ENCODE peak calls at places on chromosome 9, in nine cellular contexts. D is thyroid gland, M is cardiac muscle cell, Q is colonic mucosa, P is astrocyte, L is retinal pigment epithelial cell, B is PC-3, Y is lower leg skin, O is IMR-90. V is an unnamed sample.

GRCh38 chr9:137828527-137829259 is 48.9 kb upstream of the CACNA1B start:
- DNase-seq in P (no peak), O (peak), L (no peak), M (peak), Q (no peak), D (peak), Y (no peak), B (no peak), V (peak)

GRCh38 chr9:94097788-94098413 is 13.6 kb downstream of the PTPDC1 start:
- DNase-seq in O (peak), Q (no peak), D (no peak), M (peak), L (no peak), Y (no peak), P (peak), B (peak), V (peak)

GRCh38 chr9:109179801-109180523 is 12.9 kb upstream of the FRRS1L start:
- DNase-seq in P (no peak), Q (no peak), D (peak), O (no peak), B (no peak), L (no peak), Y (no peak), M (no peak), V (no peak)

GRCh38 chr9:36928210-36928609 is 105.9 kb downstream of the PAX5 start:
- DNase-seq in D (no peak), O (no peak), P (no peak), M (no peak), Y (no peak), L (no peak), B (no peak), Q (no peak), V (no peak)

GRCh38 chr9:97525451-97525850 is 24.0 kb downstream of the TMOD1 start:
- DNase-seq in L (no peak), Y (no peak), Q (no peak), P (no peak), O (peak), B (peak), D (no peak), M (no peak), V (peak)

GRCh38 chr9:100286257-100286656 is 66.5 kb downstream of the TEX10 start:
- DNase-seq in P (no peak), O (peak), Y (no peak), D (no peak), Q (no peak), L (no peak), B (no peak), M (no peak), V (no peak)

GRCh38 chr9:7103382-7104170 is 345.8 kb downstream of the KDM4C start:
- DNase-seq in Y (no peak), O (peak), B (peak), P (peak), Q (no peak), D (no peak), M (peak), L (no peak), V (peak)

GRCh38 chr9:15160673-15161072 is 146.3 kb downstream of the TTC39B start:
- DNase-seq in B (no peak), Y (no peak), M (no peak), O (peak), L (no peak), P (peak), D (no peak), Q (no peak), V (peak)

GRCh38 chr9:134678671-134679443 is 37.3 kb downstream of the COL5A1 start:
- DNase-seq in L (no peak), Y (no peak), Q (no peak), O (no peak), M (no peak), B (no peak), P (no peak), D (no peak), V (no peak)

GRCh38 chr9:95157491-95158151 is 159.9 kb downstream of the FANCC start:
- DNase-seq in L (peak), M (peak), D (peak), Y (no peak), Q (peak), P (peak), B (peak), O (peak), V (peak)

GRCh38 chr9:131298341-131298740 is 8.8 kb downstream of the PLPP7 start:
- DNase-seq in D (no peak), O (no peak), L (no peak), Y (no peak), M (no peak), Q (no peak), B (no peak), P (no peak), V (no peak)

GRCh38 chr9:131562032-131562959 is 17.0 kb downstream of the PRRT1B start:
- DNase-seq in M (peak), Q (no peak), D (no peak), O (peak), B (peak), P (peak), L (no peak), Y (no peak), V (no peak)

GRCh38 chr9:114059047-114059803 is 18.9 kb downstream of the AMBP start:
- DNase-seq in D (peak), L (no peak), Y (no peak), B (no peak), M (peak), O (no peak), Q (peak), P (no peak), V (no peak)

GRCh38 chr9:132694144-132694543 is 23.9 kb downstream of the GTF3C4 start:
- DNase-seq in P (no peak), M (peak), L (no peak), B (peak), Y (no peak), D (no peak), O (peak), Q (no peak), V (no peak)
- TF ChIP-seq CTCF in P (no peak), M (peak), L (peak), B (peak), Y (no peak), D (no peak), O (peak), Q (no peak), V (no peak)

GRCh38 chr9:4237748-4238511 is 61.9 kb downstream of the GLIS3 start:
- DNase-seq in L (no peak), B (no peak), P (peak), M (no peak), Q (no peak), O (no peak), Y (no peak), D (peak), V (no peak)
- H3K4me3 ChIP-seq in L (no peak), B (no peak), P (peak), M (no peak), Q (no peak), O (no peak), Y (no peak), D (no peak), V (no peak)

GRCh38 chr9:35617548-35617947 is 665 bp downstream of the CD72 start:
- DNase-seq in Q (no peak), D (no peak), Y (no peak), M (no peak), B (no peak), L (no peak), O (no peak), P (no peak), V (no peak)

GRCh38 chr9:35618854-35619799 is 914 bp upstream of the CD72 start:
- DNase-seq in B (no peak), D (no peak), L (no peak), P (no peak), Y (no peak), O (peak), M (no peak), Q (no peak), V (peak)

GRCh38 chr9:35618325-35618727 is at the start of gene CD72:
- DNase-seq in O (no peak), M (no peak), D (no peak), Y (no peak), B (no peak), L (no peak), P (no peak), Q (no peak), V (no peak)

GRCh38 chr9:35615981-35616680 is 2.1 kb downstream of the CD72 start:
- DNase-seq in B (no peak), O (no peak), M (no peak), Q (no peak), L (no peak), P (no peak), D (no peak), Y (no peak), V (no peak)

DNA sequence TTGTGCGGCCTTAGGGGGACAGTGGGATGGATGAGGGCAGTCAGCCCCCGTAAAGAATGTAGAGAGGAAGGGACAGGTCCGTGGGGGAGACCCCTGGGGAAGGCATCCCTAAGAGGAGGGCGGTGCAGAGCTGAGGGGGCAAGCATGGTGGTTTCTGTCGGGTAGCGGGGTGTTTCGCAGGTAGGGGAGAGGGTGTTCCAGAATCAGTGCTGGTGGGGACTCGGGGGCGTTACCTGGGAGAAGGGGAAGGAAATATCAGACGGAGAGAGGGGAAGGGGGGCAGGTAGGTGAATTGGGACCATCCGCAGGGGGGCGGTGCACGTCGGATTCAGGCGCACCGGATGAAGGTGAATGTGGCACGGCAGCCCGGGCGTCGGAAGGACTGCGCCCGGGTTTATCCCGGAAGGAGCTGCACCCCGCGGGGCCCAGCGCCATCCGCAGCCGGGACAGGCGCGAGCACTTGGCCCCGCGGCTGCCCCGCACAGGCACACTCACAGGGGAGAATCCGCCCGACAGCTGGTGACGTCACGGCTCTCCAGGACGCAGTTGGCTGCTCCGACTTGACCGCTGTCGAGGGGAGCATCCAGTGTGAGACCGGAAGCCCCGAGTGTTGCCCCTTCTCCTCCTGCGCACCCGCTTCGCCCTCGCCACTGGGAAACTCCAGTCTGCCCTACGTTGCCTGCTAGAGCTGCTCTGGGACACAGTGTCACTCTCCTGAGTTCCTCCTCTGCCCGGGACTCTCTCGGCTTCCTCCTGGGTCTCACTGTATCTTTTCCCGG is 1.3 kb downstream of the CD72 start:
- DNase-seq in M (peak), L (peak), Q (peak), Y (no peak), O (peak), D (peak), P (peak), B (no peak), V (peak)
- TF ChIP-seq CTCF in M (no peak), L (peak), Q (no peak), Y (no peak), O (no peak), D (no peak), P (no peak), B (no peak), V (no peak)

GRCh38 chr9:122226758-122227575 is 1.8 kb downstream of the LHX6 start:
- DNase-seq in D (no peak), L (no peak), M (no peak), O (no peak), B (no peak), Q (no peak), Y (no peak), P (no peak), V (no peak)
- H3K4me3 ChIP-seq in D (no peak), L (no peak), M (no peak), O (no peak), B (peak), Q (no peak), Y (no peak), P (no peak), V (no peak)

GRCh38 chr9:127415657-127416056 is 8.5 kb upstream of the ZNF79 start:
- DNase-seq in B (no peak), M (no peak), Q (no peak), O (no peak), D (no peak), Y (no peak), P (no peak), L (no peak), V (peak)

GRCh38 chr9:127419306-127419705 is 4.9 kb upstream of the ZNF79 start:
- DNase-seq in L (no peak), O (no peak), P (no peak), D (no peak), B (no peak), M (no peak), Y (no peak), Q (no peak), V (no peak)

GRCh38 chr9:127417130-127418036 is 6.8 kb upstream of the ZNF79 start:
- DNase-seq in Q (no peak), Y (peak), M (peak), B (peak), L (no peak), P (no peak), O (peak), D (no peak), V (peak)

GRCh38 chr9:127415158-127415557 is 9.0 kb upstream of the ZNF79 start:
- DNase-seq in D (peak), O (no peak), L (no peak), P (no peak), B (no peak), Y (no peak), M (no peak), Q (no peak), V (no peak)

GRCh38 chr9:127418037-127418471 is 6.1 kb upstream of the ZNF79 start:
- DNase-seq in Y (no peak), B (peak), P (no peak), O (no peak), L (no peak), D (no peak), Q (no peak), M (peak), V (no peak)
- TF ChIP-seq CTCF in Y (no peak), B (peak), P (no peak), O (peak), L (peak), D (no peak), Q (no peak), M (no peak), V (peak)

GRCh38 chr9:22217254-22217653 is 208.1 kb upstream of the CDKN2B start:
- DNase-seq in O (no peak), Y (no peak), M (no peak), L (no peak), P (no peak), D (no peak), B (no peak), Q (no peak), V (no peak)

GRCh38 chr9:22215492-22215891 is 206.4 kb upstream of the CDKN2B start:
- DNase-seq in Y (no peak), B (no peak), O (no peak), M (no peak), L (no peak), D (no peak), Q (no peak), P (no peak), V (peak)

GRCh38 chr9:22214021-22214420 is 204.9 kb upstream of the CDKN2B start:
- DNase-seq in P (peak), O (no peak), Q (no peak), Y (no peak), L (no peak), D (no peak), B (peak), M (no peak), V (no peak)

GRCh38 chr9:22214497-22215031 is 205.5 kb upstream of the CDKN2B start:
- DNase-seq in M (no peak), Q (no peak), O (peak), B (peak), L (no peak), Y (no peak), P (peak), D (no peak), V (peak)

DNA sequence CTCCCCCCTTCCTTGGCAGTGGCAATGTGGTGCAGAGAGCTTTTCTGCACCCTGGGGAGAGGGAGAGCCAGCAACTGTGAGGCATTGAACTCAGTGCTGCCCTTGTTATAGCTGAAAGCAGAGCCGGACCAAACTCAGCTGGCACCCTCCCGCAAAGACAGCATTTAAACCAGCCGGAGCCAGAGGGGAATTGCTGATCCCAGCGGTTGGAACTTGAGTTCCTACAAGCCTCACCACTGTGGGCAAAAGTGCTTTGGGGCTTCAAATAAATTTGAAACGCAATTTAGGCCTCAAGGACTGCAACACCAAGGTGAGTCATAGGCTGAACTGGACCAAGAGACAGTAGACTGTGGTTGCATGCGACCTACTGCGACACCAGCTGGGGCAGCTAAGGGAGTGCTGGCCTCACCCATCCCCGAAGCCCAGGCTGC is 207.6 kb upstream of the CDKN2B start:
- DNase-seq in D (no peak), O (peak), P (peak), Y (no peak), B (peak), M (peak), Q (no peak), L (no peak), V (peak)
- H3K4me3 ChIP-seq in D (no peak), O (no peak), P (no peak), Y (no peak), B (no peak), M (no peak), Q (no peak), L (no peak), V (no peak)

GRCh38 chr9:89777544-89777943 is 172.7 kb downstream of the GADD45G start:
- DNase-seq in P (no peak), Y (no peak), L (no peak), D (no peak), M (no peak), B (no peak), O (no peak), Q (no peak), V (no peak)

GRCh38 chr9:89773170-89773569 is 168.4 kb downstream of the GADD45G start:
- DNase-seq in O (no peak), Q (no peak), L (no peak), Y (no peak), D (no peak), M (no peak), P (no peak), B (no peak), V (no peak)

GRCh38 chr9:89776795-89777194 is 172.0 kb downstream of the GADD45G start:
- DNase-seq in O (no peak), M (no peak), P (no peak), Y (no peak), Q (no peak), L (no peak), D (no peak), B (no peak), V (no peak)

GRCh38 chr9:89774971-89775370 is 170.2 kb downstream of the GADD45G start:
- DNase-seq in B (no peak), Y (no peak), Q (no peak), M (no peak), P (no peak), D (no peak), L (no peak), O (no peak), V (no peak)

DNA sequence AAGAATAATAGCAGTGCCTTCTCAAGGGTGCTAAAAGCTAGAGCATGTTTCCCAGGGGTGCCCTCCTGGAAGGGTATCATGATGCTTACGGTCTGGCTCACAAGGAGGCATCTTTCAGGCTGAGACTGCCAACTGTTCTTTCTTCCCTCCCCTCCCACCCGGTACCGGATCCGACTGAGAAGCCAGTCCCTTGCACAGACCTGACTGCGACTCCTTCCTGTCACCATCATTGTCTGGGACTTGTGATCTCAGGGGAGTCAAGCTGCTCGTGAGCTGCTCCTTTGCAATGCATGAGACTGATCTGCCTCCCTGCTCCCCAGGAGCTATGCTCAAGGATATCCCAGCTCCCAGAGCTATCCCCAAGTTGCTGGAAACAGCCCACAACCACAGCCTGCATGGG is 170.8 kb downstream of the GADD45G start:
- DNase-seq in P (no peak), B (no peak), D (no peak), O (no peak), Y (no peak), Q (no peak), M (no peak), L (no peak), V (no peak)
- TF ChIP-seq CTCF in P (no peak), B (no peak), D (no peak), O (no peak), Y (no peak), Q (no peak), M (no peak), L (no peak), V (no peak)